ENCODE peak calls at places on chromosomes 13 and 19, in seven cellular contexts. One of them, this sample, is unnamed.

GRCh38 chr13:35936579-35936978 is 194.6 kb downstream of the DCLK1 start:
- DNase-seq in stimulated activated CD8-positive, alpha-beta memory T cell treated with anti-CD3 and anti-CD28 coated beads, Interleukin-2, amount 100 ng/mL, for 1 hour: no peak
- DNase-seq in HS-27A: no peak
- DNase-seq in hepatic stellate cell: no peak
- DNase-seq in Calu3: no peak
- DNase-seq in NCI-H1417: no peak
- DNase-seq in stimulated activated CD4-positive, alpha-beta T cell treated with anti-CD3 and anti-CD28 coated beads, Interleukin-4, amount 100 ng/mL, for 1 hour: no peak
- DNase-seq in this sample: no peak

GRCh38 chr13:83753912-83754624 is 128.2 kb downstream of the SLITRK1 start:
- DNase-seq in HS-27A: no peak
- DNase-seq in stimulated activated CD4-positive, alpha-beta T cell treated with anti-CD3 and anti-CD28 coated beads, Interleukin-4, amount 100 ng/mL, for 1 hour: no peak
- DNase-seq in hepatic stellate cell: no peak
- DNase-seq in stimulated activated CD8-positive, alpha-beta memory T cell treated with anti-CD3 and anti-CD28 coated beads, Interleukin-2, amount 100 ng/mL, for 1 hour: no peak
- DNase-seq in Calu3: no peak
- DNase-seq in NCI-H1417: no peak
- DNase-seq in this sample: no peak

GRCh38 chr13:53191091-53191490 is 162.5 kb downstream of the OLFM4 start:
- DNase-seq in stimulated activated CD8-positive, alpha-beta memory T cell treated with anti-CD3 and anti-CD28 coated beads, Interleukin-2, amount 100 ng/mL, for 1 hour: no peak
- DNase-seq in HS-27A: peak; percentile 41
- DNase-seq in NCI-H1417: no peak
- DNase-seq in Calu3: no peak
- DNase-seq in stimulated activated CD4-positive, alpha-beta T cell treated with anti-CD3 and anti-CD28 coated beads, Interleukin-4, amount 100 ng/mL, for 1 hour: no peak
- DNase-seq in hepatic stellate cell: peak; percentile 11
- DNase-seq in this sample: peak; percentile 5

GRCh38 chr19:53908933-53909415 is at the start of gene CACNG7:
- DNase-seq in HS-27A: no peak
- DNase-seq in stimulated activated CD8-positive, alpha-beta memory T cell treated with anti-CD3 and anti-CD28 coated beads, Interleukin-2, amount 100 ng/mL, for 1 hour: no peak
- DNase-seq in hepatic stellate cell: no peak
- DNase-seq in Calu3: no peak
- DNase-seq in stimulated activated CD4-positive, alpha-beta T cell treated with anti-CD3 and anti-CD28 coated beads, Interleukin-4, amount 100 ng/mL, for 1 hour: no peak
- DNase-seq in NCI-H1417: no peak
- DNase-seq in this sample: no peak

GRCh38 chr19:29672933-29673336 is 7.7 kb downstream of the PLEKHF1 start:
- DNase-seq in Calu3: no peak
- DNase-seq in stimulated activated CD8-positive, alpha-beta memory T cell treated with anti-CD3 and anti-CD28 coated beads, Interleukin-2, amount 100 ng/mL, for 1 hour: peak; percentile 66
- DNase-seq in HS-27A: no peak
- DNase-seq in hepatic stellate cell: no peak
- DNase-seq in NCI-H1417: no peak
- DNase-seq in stimulated activated CD4-positive, alpha-beta T cell treated with anti-CD3 and anti-CD28 coated beads, Interleukin-4, amount 100 ng/mL, for 1 hour: peak; percentile 82
- DNase-seq in this sample: no peak

GRCh38 chr13:28204043-28204442 is 65.7 kb downstream of the PAN3 start:
- DNase-seq in Calu3: no peak
- DNase-seq in stimulated activated CD4-positive, alpha-beta T cell treated with anti-CD3 and anti-CD28 coated beads, Interleukin-4, amount 100 ng/mL, for 1 hour: no peak
- DNase-seq in NCI-H1417: no peak
- DNase-seq in HS-27A: no peak
- DNase-seq in stimulated activated CD8-positive, alpha-beta memory T cell treated with anti-CD3 and anti-CD28 coated beads, Interleukin-2, amount 100 ng/mL, for 1 hour: no peak
- DNase-seq in hepatic stellate cell: no peak
- DNase-seq in this sample: no peak

GRCh38 chr19:39588066-39588465 is 14.3 kb upstream of the LGALS13 start:
- DNase-seq in hepatic stellate cell: no peak
- DNase-seq in stimulated activated CD4-positive, alpha-beta T cell treated with anti-CD3 and anti-CD28 coated beads, Interleukin-4, amount 100 ng/mL, for 1 hour: no peak
- DNase-seq in HS-27A: no peak
- DNase-seq in stimulated activated CD8-positive, alpha-beta memory T cell treated with anti-CD3 and anti-CD28 coated beads, Interleukin-2, amount 100 ng/mL, for 1 hour: no peak
- DNase-seq in NCI-H1417: no peak
- DNase-seq in Calu3: no peak
- DNase-seq in this sample: no peak

GRCh38 chr13:28636078-28636477 is 22.9 kb upstream of the POMP start:
- DNase-seq in NCI-H1417: no peak
- DNase-seq in Calu3: no peak
- DNase-seq in stimulated activated CD4-positive, alpha-beta T cell treated with anti-CD3 and anti-CD28 coated beads, Interleukin-4, amount 100 ng/mL, for 1 hour: no peak
- DNase-seq in hepatic stellate cell: peak; percentile 21
- DNase-seq in stimulated activated CD8-positive, alpha-beta memory T cell treated with anti-CD3 and anti-CD28 coated beads, Interleukin-2, amount 100 ng/mL, for 1 hour: no peak
- DNase-seq in HS-27A: no peak
- DNase-seq in this sample: no peak

GRCh38 chr19:49588370-49589122 is 2.4 kb upstream of the PRR12 start:
- DNase-seq in stimulated activated CD8-positive, alpha-beta memory T cell treated with anti-CD3 and anti-CD28 coated beads, Interleukin-2, amount 100 ng/mL, for 1 hour: no peak
- DNase-seq in HS-27A: no peak
- DNase-seq in NCI-H1417: no peak
- DNase-seq in hepatic stellate cell: no peak
- DNase-seq in Calu3: no peak
- DNase-seq in stimulated activated CD4-positive, alpha-beta T cell treated with anti-CD3 and anti-CD28 coated beads, Interleukin-4, amount 100 ng/mL, for 1 hour: peak; percentile 45
- DNase-seq in this sample: no peak

GRCh38 chr19:53621885-53622710 is 9.7 kb upstream of the DPRX start:
- DNase-seq in stimulated activated CD4-positive, alpha-beta T cell treated with anti-CD3 and anti-CD28 coated beads, Interleukin-4, amount 100 ng/mL, for 1 hour: no peak
- DNase-seq in HS-27A: no peak
- DNase-seq in Calu3: no peak
- DNase-seq in stimulated activated CD8-positive, alpha-beta memory T cell treated with anti-CD3 and anti-CD28 coated beads, Interleukin-2, amount 100 ng/mL, for 1 hour: no peak
- DNase-seq in NCI-H1417: no peak
- DNase-seq in hepatic stellate cell: no peak
- DNase-seq in this sample: peak; percentile 48

GRCh38 chr13:98386632-98387031 is 190.3 kb downstream of the STK24 start:
- DNase-seq in NCI-H1417: peak; percentile 99
- DNase-seq in stimulated activated CD4-positive, alpha-beta T cell treated with anti-CD3 and anti-CD28 coated beads, Interleukin-4, amount 100 ng/mL, for 1 hour: no peak
- DNase-seq in HS-27A: no peak
- DNase-seq in hepatic stellate cell: no peak
- DNase-seq in stimulated activated CD8-positive, alpha-beta memory T cell treated with anti-CD3 and anti-CD28 coated beads, Interleukin-2, amount 100 ng/mL, for 1 hour: no peak
- DNase-seq in Calu3: no peak
- DNase-seq in this sample: no peak

GRCh38 chr19:8615813-8616596 is 5.5 kb upstream of the ADAMTS10 start:
- DNase-seq in Calu3: peak; percentile 61
- DNase-seq in stimulated activated CD4-positive, alpha-beta T cell treated with anti-CD3 and anti-CD28 coated beads, Interleukin-4, amount 100 ng/mL, for 1 hour: peak; percentile 61
- DNase-seq in hepatic stellate cell: peak; percentile 77
- DNase-seq in NCI-H1417: peak; percentile 1
- DNase-seq in stimulated activated CD8-positive, alpha-beta memory T cell treated with anti-CD3 and anti-CD28 coated beads, Interleukin-2, amount 100 ng/mL, for 1 hour: peak; percentile 22
- DNase-seq in HS-27A: no peak
- DNase-seq in this sample: peak; percentile 74

GRCh38 chr19:42155796-42156195 is 23.6 kb upstream of the POU2F2 start:
- DNase-seq in NCI-H1417: no peak
- DNase-seq in stimulated activated CD4-positive, alpha-beta T cell treated with anti-CD3 and anti-CD28 coated beads, Interleukin-4, amount 100 ng/mL, for 1 hour: no peak
- DNase-seq in hepatic stellate cell: no peak
- DNase-seq in HS-27A: no peak
- DNase-seq in stimulated activated CD8-positive, alpha-beta memory T cell treated with anti-CD3 and anti-CD28 coated beads, Interleukin-2, amount 100 ng/mL, for 1 hour: no peak
- DNase-seq in Calu3: no peak
- DNase-seq in this sample: no peak

GRCh38 chr13:21347753-21348318 is 111.3 kb downstream of the ZDHHC20 start:
- DNase-seq in stimulated activated CD8-positive, alpha-beta memory T cell treated with anti-CD3 and anti-CD28 coated beads, Interleukin-2, amount 100 ng/mL, for 1 hour: no peak
- DNase-seq in stimulated activated CD4-positive, alpha-beta T cell treated with anti-CD3 and anti-CD28 coated beads, Interleukin-4, amount 100 ng/mL, for 1 hour: no peak
- DNase-seq in Calu3: no peak
- DNase-seq in hepatic stellate cell: no peak
- DNase-seq in NCI-H1417: no peak
- DNase-seq in HS-27A: no peak
- DNase-seq in this sample: no peak

GRCh38 chr19:13956365-13956744 is 4.0 kb downstream of the DCAF15 start:
- DNase-seq in stimulated activated CD8-positive, alpha-beta memory T cell treated with anti-CD3 and anti-CD28 coated beads, Interleukin-2, amount 100 ng/mL, for 1 hour: no peak
- DNase-seq in stimulated activated CD4-positive, alpha-beta T cell treated with anti-CD3 and anti-CD28 coated beads, Interleukin-4, amount 100 ng/mL, for 1 hour: no peak
- DNase-seq in hepatic stellate cell: no peak
- DNase-seq in NCI-H1417: no peak
- DNase-seq in Calu3: no peak
- DNase-seq in HS-27A: no peak
- DNase-seq in this sample: no peak

GRCh38 chr13:105936816-105937215 is 598.6 kb downstream of the EFNB2 start:
- DNase-seq in Calu3: no peak
- DNase-seq in stimulated activated CD8-positive, alpha-beta memory T cell treated with anti-CD3 and anti-CD28 coated beads, Interleukin-2, amount 100 ng/mL, for 1 hour: no peak
- DNase-seq in hepatic stellate cell: no peak
- DNase-seq in stimulated activated CD4-positive, alpha-beta T cell treated with anti-CD3 and anti-CD28 coated beads, Interleukin-4, amount 100 ng/mL, for 1 hour: no peak
- DNase-seq in HS-27A: no peak
- DNase-seq in NCI-H1417: no peak
- DNase-seq in this sample: no peak

GRCh38 chr13:23289917-23290357 is 109.2 kb downstream of the SGCG start:
- DNase-seq in hepatic stellate cell: peak; percentile 11
- DNase-seq in HS-27A: peak; percentile 7
- DNase-seq in Calu3: no peak
- DNase-seq in stimulated activated CD8-positive, alpha-beta memory T cell treated with anti-CD3 and anti-CD28 coated beads, Interleukin-2, amount 100 ng/mL, for 1 hour: no peak
- DNase-seq in stimulated activated CD4-positive, alpha-beta T cell treated with anti-CD3 and anti-CD28 coated beads, Interleukin-4, amount 100 ng/mL, for 1 hour: no peak
- DNase-seq in NCI-H1417: peak; percentile 45
- DNase-seq in this sample: peak; percentile 63

GRCh38 chr19:51094696-51095279 is 12.1 kb upstream of the KLK14 start:
- DNase-seq in stimulated activated CD4-positive, alpha-beta T cell treated with anti-CD3 and anti-CD28 coated beads, Interleukin-4, amount 100 ng/mL, for 1 hour: peak; percentile 34
- DNase-seq in NCI-H1417: peak; percentile 49
- DNase-seq in Calu3: peak; percentile 56
- DNase-seq in stimulated activated CD8-positive, alpha-beta memory T cell treated with anti-CD3 and anti-CD28 coated beads, Interleukin-2, amount 100 ng/mL, for 1 hour: no peak
- DNase-seq in hepatic stellate cell: peak; percentile 51
- DNase-seq in HS-27A: no peak
- DNase-seq in this sample: peak; percentile 34

GRCh38 chr13:24670927-24671326 is 9.3 kb upstream of the ATP12A start:
- DNase-seq in NCI-H1417: no peak
- DNase-seq in stimulated activated CD8-positive, alpha-beta memory T cell treated with anti-CD3 and anti-CD28 coated beads, Interleukin-2, amount 100 ng/mL, for 1 hour: no peak
- DNase-seq in HS-27A: no peak
- DNase-seq in stimulated activated CD4-positive, alpha-beta T cell treated with anti-CD3 and anti-CD28 coated beads, Interleukin-4, amount 100 ng/mL, for 1 hour: no peak
- DNase-seq in Calu3: peak; percentile 33
- DNase-seq in hepatic stellate cell: no peak
- DNase-seq in this sample: peak; percentile 20

GRCh38 chr19:29410974-29411615 is 114.7 kb upstream of the VSTM2B start:
- DNase-seq in stimulated activated CD8-positive, alpha-beta memory T cell treated with anti-CD3 and anti-CD28 coated beads, Interleukin-2, amount 100 ng/mL, for 1 hour: no peak
- DNase-seq in HS-27A: no peak
- DNase-seq in NCI-H1417: no peak
- DNase-seq in stimulated activated CD4-positive, alpha-beta T cell treated with anti-CD3 and anti-CD28 coated beads, Interleukin-4, amount 100 ng/mL, for 1 hour: no peak
- DNase-seq in hepatic stellate cell: no peak
- DNase-seq in Calu3: no peak
- DNase-seq in this sample: no peak

GRCh38 chr13:37656247-37656940 is 57.8 kb upstream of the POSTN start:
- DNase-seq in HS-27A: peak; percentile 92
- DNase-seq in stimulated activated CD8-positive, alpha-beta memory T cell treated with anti-CD3 and anti-CD28 coated beads, Interleukin-2, amount 100 ng/mL, for 1 hour: no peak
- DNase-seq in Calu3: peak; percentile 1
- DNase-seq in hepatic stellate cell: peak; percentile 62
- DNase-seq in stimulated activated CD4-positive, alpha-beta T cell treated with anti-CD3 and anti-CD28 coated beads, Interleukin-4, amount 100 ng/mL, for 1 hour: no peak
- DNase-seq in NCI-H1417: no peak
- DNase-seq in this sample: peak; percentile 34

GRCh38 chr19:17944301-17944700 is 11.5 kb downstream of the CCDC124 start:
- DNase-seq in Calu3: no peak
- DNase-seq in NCI-H1417: no peak
- DNase-seq in stimulated activated CD4-positive, alpha-beta T cell treated with anti-CD3 and anti-CD28 coated beads, Interleukin-4, amount 100 ng/mL, for 1 hour: no peak
- DNase-seq in stimulated activated CD8-positive, alpha-beta memory T cell treated with anti-CD3 and anti-CD28 coated beads, Interleukin-2, amount 100 ng/mL, for 1 hour: no peak
- DNase-seq in HS-27A: no peak
- DNase-seq in hepatic stellate cell: peak; percentile 84
- DNase-seq in this sample: no peak